ENCODE peak calls at places on chromosomes 4 and X, in eight cellular contexts. One of them, this sample, is unnamed.

GRCh38 chr4:32775049-32775448 is 2054.9 kb downstream of the PCDH7 start:
- DNase-seq in small intestine: no peak
- DNase-seq in IMR-90: no peak
- DNase-seq in GM23248: no peak
- DNase-seq in sigmoid colon: no peak
- DNase-seq in CD4-positive, CD25-positive, alpha-beta regulatory T cell: no peak
- DNase-seq in CD8-positive, alpha-beta T cell: no peak
- DNase-seq in breast epithelium: no peak
- DNase-seq in this sample: no peak

GRCh38 chrX:19739683-19740082 is 147.7 kb downstream of the SH3KBP1 start:
- DNase-seq in small intestine: peak; percentile 63
- DNase-seq in IMR-90: peak; percentile 73
- DNase-seq in CD8-positive, alpha-beta T cell: peak; percentile 10
- DNase-seq in GM23248: peak; percentile 82
- DNase-seq in CD4-positive, CD25-positive, alpha-beta regulatory T cell: peak; percentile 51
- DNase-seq in sigmoid colon: peak; percentile 75
- DNase-seq in breast epithelium: no peak
- DNase-seq in this sample: peak; percentile 33

GRCh38 chr4:73221734-73222133 is 36.9 kb downstream of the ANKRD17 start:
- DNase-seq in breast epithelium: no peak
- DNase-seq in small intestine: no peak
- DNase-seq in GM23248: peak; percentile 19
- DNase-seq in sigmoid colon: no peak
- DNase-seq in IMR-90: no peak
- DNase-seq in CD8-positive, alpha-beta T cell: no peak
- DNase-seq in CD4-positive, CD25-positive, alpha-beta regulatory T cell: no peak
- DNase-seq in this sample: no peak

GRCh38 chr4:173405840-173406606 is 7.1 kb upstream of the SCRG1 start:
- DNase-seq in CD4-positive, CD25-positive, alpha-beta regulatory T cell: no peak
- DNase-seq in sigmoid colon: no peak
- DNase-seq in GM23248: no peak
- DNase-seq in IMR-90: no peak
- DNase-seq in breast epithelium: no peak
- DNase-seq in CD8-positive, alpha-beta T cell: no peak
- DNase-seq in small intestine: no peak
- DNase-seq in this sample: no peak

GRCh38 chr4:169080970-169081369 is 70.9 kb upstream of the CBR4 start:
- DNase-seq in CD8-positive, alpha-beta T cell: no peak
- DNase-seq in IMR-90: peak; percentile 57
- DNase-seq in breast epithelium: no peak
- DNase-seq in GM23248: no peak
- DNase-seq in small intestine: no peak
- DNase-seq in CD4-positive, CD25-positive, alpha-beta regulatory T cell: no peak
- DNase-seq in sigmoid colon: peak; percentile 61
- DNase-seq in this sample: no peak

GRCh38 chr4:38092701-38093100 is 132.5 kb downstream of the PTTG2 start:
- DNase-seq in CD4-positive, CD25-positive, alpha-beta regulatory T cell: no peak
- DNase-seq in GM23248: peak; percentile 71
- DNase-seq in small intestine: no peak
- DNase-seq in IMR-90: peak; percentile 79
- DNase-seq in CD8-positive, alpha-beta T cell: no peak
- DNase-seq in sigmoid colon: no peak
- DNase-seq in breast epithelium: no peak
- DNase-seq in this sample: no peak

GRCh38 chrX:2811271-2811670 is 17.5 kb upstream of the GYG2 start:
- DNase-seq in IMR-90: no peak
- DNase-seq in small intestine: no peak
- DNase-seq in CD4-positive, CD25-positive, alpha-beta regulatory T cell: no peak
- DNase-seq in GM23248: peak; percentile 37
- DNase-seq in sigmoid colon: no peak
- DNase-seq in CD8-positive, alpha-beta T cell: no peak
- DNase-seq in breast epithelium: no peak
- DNase-seq in this sample: no peak

GRCh38 chr4:42676066-42676951 is 19.4 kb upstream of the ATP8A1 start:
- DNase-seq in GM23248: no peak
- DNase-seq in small intestine: no peak
- DNase-seq in breast epithelium: no peak
- DNase-seq in CD4-positive, CD25-positive, alpha-beta regulatory T cell: no peak
- DNase-seq in sigmoid colon: no peak
- DNase-seq in IMR-90: no peak
- DNase-seq in CD8-positive, alpha-beta T cell: no peak
- DNase-seq in this sample: no peak

GRCh38 chrX:119399772-119400101 is 601 bp downstream of the SLC25A43 start:
- DNase-seq in sigmoid colon: no peak
- DNase-seq in small intestine: no peak
- DNase-seq in breast epithelium: no peak
- DNase-seq in GM23248: peak; percentile 65
- DNase-seq in CD8-positive, alpha-beta T cell: no peak
- DNase-seq in IMR-90: no peak
- DNase-seq in CD4-positive, CD25-positive, alpha-beta regulatory T cell: no peak
- DNase-seq in this sample: no peak

DNA sequence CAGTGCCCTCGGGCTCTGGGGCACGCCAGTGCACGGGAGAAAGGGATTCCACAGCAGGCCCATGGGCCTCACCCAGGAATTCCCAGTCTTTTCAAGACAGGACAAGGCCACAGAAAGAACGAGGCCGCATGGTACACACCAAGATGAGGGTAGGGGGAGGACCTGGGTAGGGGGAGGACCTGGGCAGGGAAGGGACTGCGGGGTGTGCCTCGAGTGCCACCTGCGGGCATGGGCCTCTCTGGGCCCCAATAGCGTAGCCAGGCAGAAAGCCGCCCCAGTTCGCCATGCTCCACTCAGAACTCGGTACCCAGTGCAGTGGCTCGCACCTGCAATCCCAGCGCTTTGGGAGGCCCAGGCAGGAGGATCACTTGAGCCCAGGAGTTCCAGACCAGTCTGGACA is 14.0 kb upstream of the DUSP9 start:
- DNase-seq in breast epithelium: no peak
- DNase-seq in small intestine: no peak
- DNase-seq in IMR-90: no peak
- DNase-seq in GM23248: no peak
- DNase-seq in CD8-positive, alpha-beta T cell: no peak
- DNase-seq in sigmoid colon: peak; percentile 36
- DNase-seq in CD4-positive, CD25-positive, alpha-beta regulatory T cell: no peak
- DNase-seq in this sample: no peak
- H3K27ac ChIP-seq in breast epithelium: no peak overlapping the region
- H3K27ac ChIP-seq in small intestine: no peak overlapping the region
- H3K27ac ChIP-seq in IMR-90: no peak overlapping the region
- H3K27ac ChIP-seq in GM23248: no peak overlapping the region
- H3K27ac ChIP-seq in CD8-positive, alpha-beta T cell: no peak overlapping the region
- H3K27ac ChIP-seq in sigmoid colon: no peak overlapping the region
- H3K27ac ChIP-seq in CD4-positive, CD25-positive, alpha-beta regulatory T cell: no peak overlapping the region
- H3K27ac ChIP-seq in this sample: no peak overlapping the region

DNA sequence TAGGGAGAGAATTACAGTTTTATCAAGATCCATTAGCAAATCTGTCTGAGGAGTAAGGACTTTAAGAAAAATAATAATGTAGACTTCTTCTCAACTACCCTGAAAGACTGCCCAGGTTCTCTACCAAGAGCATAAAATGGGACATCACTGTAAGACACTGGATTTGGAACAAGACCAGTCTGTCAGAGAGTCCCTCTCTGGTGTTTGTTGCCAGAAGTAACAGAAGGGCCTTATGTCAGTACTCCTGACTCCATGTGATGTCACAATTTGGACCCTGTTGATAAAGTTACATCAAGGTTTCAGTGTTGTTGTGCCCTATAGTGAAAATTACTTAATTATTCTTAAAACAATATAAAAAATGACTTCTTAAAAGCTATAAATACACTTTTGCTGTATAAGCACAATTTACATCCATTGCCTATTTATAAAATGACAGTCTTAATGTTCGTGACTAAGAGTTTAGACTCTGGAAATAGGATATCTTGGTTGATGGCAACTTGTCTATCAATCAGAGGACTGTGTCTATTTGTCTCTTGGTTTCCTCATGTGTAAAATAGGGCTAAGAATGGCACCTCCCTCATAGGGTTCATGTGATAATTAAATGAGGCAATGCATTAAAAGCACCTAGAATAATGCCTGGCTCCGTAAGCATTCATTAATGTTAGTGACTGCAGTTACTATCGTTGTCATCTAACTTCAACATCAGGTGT is 57.8 kb downstream of the RS1 start:
- DNase-seq in CD4-positive, CD25-positive, alpha-beta regulatory T cell: no peak
- DNase-seq in breast epithelium: no peak
- DNase-seq in CD8-positive, alpha-beta T cell: no peak
- DNase-seq in sigmoid colon: no peak
- DNase-seq in small intestine: no peak
- DNase-seq in GM23248: no peak
- DNase-seq in IMR-90: no peak
- DNase-seq in this sample: no peak
- H3K27me3 ChIP-seq in CD4-positive, CD25-positive, alpha-beta regulatory T cell: no peaks in the 10 kb centered on the region
- H3K27me3 ChIP-seq in breast epithelium: no peaks in the 10 kb centered on the region
- H3K27me3 ChIP-seq in CD8-positive, alpha-beta T cell: no peaks in the 10 kb centered on the region
- H3K27me3 ChIP-seq in sigmoid colon: no peaks in the 10 kb centered on the region
- H3K27me3 ChIP-seq in small intestine: no peaks in the 10 kb centered on the region
- H3K27me3 ChIP-seq in GM23248: no peaks in the 10 kb centered on the region
- H3K27me3 ChIP-seq in IMR-90: no peaks in the 10 kb centered on the region
- H3K27me3 ChIP-seq in this sample: no peaks in the 10 kb centered on the region

DNA sequence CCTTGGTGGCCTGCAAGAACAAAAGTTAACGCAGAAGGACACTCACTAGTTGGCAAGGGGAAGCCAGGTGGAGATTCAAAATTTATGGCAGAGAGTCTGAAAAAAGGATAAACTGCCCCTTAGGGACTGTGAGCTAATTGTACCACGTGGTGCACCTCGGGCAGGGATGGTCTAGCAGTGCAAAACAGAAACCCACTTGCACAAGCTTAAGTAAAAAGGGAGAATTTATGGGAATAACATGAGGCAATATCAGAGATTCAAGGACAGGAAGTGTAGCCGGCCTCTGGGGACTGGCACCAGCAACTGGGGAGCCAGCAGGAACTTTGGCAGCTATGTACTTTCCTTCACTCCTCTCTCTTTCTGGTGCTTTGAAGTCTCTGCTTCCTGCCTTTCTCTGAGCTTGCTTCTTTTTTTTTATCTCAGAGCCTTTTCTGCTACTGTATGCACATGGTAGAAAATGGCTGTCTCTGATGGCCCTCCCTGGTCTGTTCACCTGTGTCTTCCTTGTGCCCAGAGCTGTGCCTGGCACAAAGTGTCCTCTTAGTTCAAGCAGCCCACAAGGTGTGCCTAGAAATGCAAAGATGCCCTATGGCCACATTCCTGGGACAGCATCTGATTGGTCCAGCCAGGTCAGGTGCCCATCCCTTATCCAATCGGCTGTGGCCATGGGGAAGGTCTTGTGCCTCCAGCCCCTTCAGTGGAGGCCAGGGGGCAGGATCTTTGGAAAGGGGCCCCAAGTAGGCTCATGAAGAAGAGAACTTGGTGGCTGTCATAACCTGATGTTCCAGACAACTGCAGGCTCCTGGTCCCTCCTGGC is 114.8 kb upstream of the ATP6AP2 start:
- DNase-seq in IMR-90: no peak
- DNase-seq in small intestine: no peak
- DNase-seq in sigmoid colon: no peak
- DNase-seq in breast epithelium: no peak
- DNase-seq in GM23248: no peak
- DNase-seq in CD8-positive, alpha-beta T cell: no peak
- DNase-seq in CD4-positive, CD25-positive, alpha-beta regulatory T cell: no peak
- DNase-seq in this sample: no peak
- H3K27ac ChIP-seq in IMR-90: no peak overlapping the region
- H3K27ac ChIP-seq in small intestine: no peak overlapping the region
- H3K27ac ChIP-seq in sigmoid colon: no peak overlapping the region
- H3K27ac ChIP-seq in breast epithelium: peak overlapping the region; percentile 66
- H3K27ac ChIP-seq in GM23248: no peak overlapping the region
- H3K27ac ChIP-seq in CD8-positive, alpha-beta T cell: no peak overlapping the region
- H3K27ac ChIP-seq in CD4-positive, CD25-positive, alpha-beta regulatory T cell: no peak overlapping the region
- H3K27ac ChIP-seq in this sample: no peak overlapping the region

DNA sequence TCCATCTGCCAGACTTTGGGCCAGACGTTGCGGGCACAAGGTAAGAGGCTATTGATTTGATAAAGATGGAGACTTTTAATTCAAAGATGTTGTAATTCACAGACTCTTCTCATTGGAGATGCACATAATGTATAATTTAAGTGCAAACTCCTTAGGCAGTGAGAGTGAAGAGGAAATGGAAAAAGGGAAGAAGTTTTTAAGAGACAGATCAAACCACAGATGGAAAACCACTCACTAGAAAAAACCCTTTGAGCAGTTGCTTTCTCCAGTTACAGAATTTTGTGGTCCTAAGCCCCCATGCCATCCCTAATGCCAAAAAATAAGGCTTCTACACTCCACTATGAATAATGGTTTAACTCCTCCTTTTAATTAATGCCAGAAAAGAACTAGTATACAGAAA is 977.1 kb upstream of the PRKX start:
- DNase-seq in GM23248: no peak
- DNase-seq in small intestine: no peak
- DNase-seq in sigmoid colon: no peak
- DNase-seq in CD4-positive, CD25-positive, alpha-beta regulatory T cell: no peak
- DNase-seq in breast epithelium: no peak
- DNase-seq in IMR-90: no peak
- DNase-seq in CD8-positive, alpha-beta T cell: no peak
- DNase-seq in this sample: no peak
- H3K27me3 ChIP-seq in GM23248: no peaks in the 10 kb centered on the region
- H3K27me3 ChIP-seq in small intestine: no peaks in the 10 kb centered on the region
- H3K27me3 ChIP-seq in sigmoid colon: no peaks in the 10 kb centered on the region
- H3K27me3 ChIP-seq in CD4-positive, CD25-positive, alpha-beta regulatory T cell: no peaks in the 10 kb centered on the region
- H3K27me3 ChIP-seq in breast epithelium: no peaks in the 10 kb centered on the region
- H3K27me3 ChIP-seq in IMR-90: no peaks in the 10 kb centered on the region
- H3K27me3 ChIP-seq in CD8-positive, alpha-beta T cell: no peaks in the 10 kb centered on the region
- H3K27me3 ChIP-seq in this sample: no peaks in the 10 kb centered on the region

GRCh38 chr4:88937081-88937480 is 119.9 kb downstream of the FAM13A start:
- DNase-seq in GM23248: peak; percentile 14
- DNase-seq in breast epithelium: no peak
- DNase-seq in CD4-positive, CD25-positive, alpha-beta regulatory T cell: no peak
- DNase-seq in CD8-positive, alpha-beta T cell: no peak
- DNase-seq in IMR-90: peak; percentile 65
- DNase-seq in sigmoid colon: no peak
- DNase-seq in small intestine: no peak
- DNase-seq in this sample: no peak
- H3K27ac ChIP-seq in GM23248: no peak overlapping the region
- H3K27ac ChIP-seq in breast epithelium: no peak overlapping the region
- H3K27ac ChIP-seq in CD4-positive, CD25-positive, alpha-beta regulatory T cell: no peak overlapping the region
- H3K27ac ChIP-seq in CD8-positive, alpha-beta T cell: no peak overlapping the region
- H3K27ac ChIP-seq in IMR-90: no peak overlapping the region
- H3K27ac ChIP-seq in sigmoid colon: no peak overlapping the region
- H3K27ac ChIP-seq in small intestine: no peak overlapping the region
- H3K27ac ChIP-seq in this sample: no peak overlapping the region

GRCh38 chrX:150362599-150363481 is at the start of gene MAMLD1:
- DNase-seq in small intestine: no peak
- DNase-seq in GM23248: peak; percentile 87
- DNase-seq in CD4-positive, CD25-positive, alpha-beta regulatory T cell: peak; percentile 47
- DNase-seq in breast epithelium: peak; percentile 34
- DNase-seq in IMR-90: peak; percentile 84
- DNase-seq in CD8-positive, alpha-beta T cell: peak; percentile 40
- DNase-seq in sigmoid colon: peak; percentile 86
- DNase-seq in this sample: peak; percentile 34

GRCh38 chrX:150361070-150361776 is 1.9 kb upstream of the MAMLD1 start:
- DNase-seq in CD4-positive, CD25-positive, alpha-beta regulatory T cell: peak; percentile 26
- DNase-seq in breast epithelium: no peak
- DNase-seq in IMR-90: peak; percentile 26
- DNase-seq in CD8-positive, alpha-beta T cell: no peak
- DNase-seq in small intestine: no peak
- DNase-seq in sigmoid colon: no peak
- DNase-seq in GM23248: peak; percentile 16
- DNase-seq in this sample: no peak

GRCh38 chrX:150363561-150364346 is 637 bp downstream of the MAMLD1 start:
- DNase-seq in CD4-positive, CD25-positive, alpha-beta regulatory T cell: peak; percentile 5
- DNase-seq in breast epithelium: no peak
- DNase-seq in CD8-positive, alpha-beta T cell: no peak
- DNase-seq in IMR-90: peak; percentile 29
- DNase-seq in small intestine: no peak
- DNase-seq in sigmoid colon: no peak
- DNase-seq in GM23248: peak; percentile 76
- DNase-seq in this sample: no peak

GRCh38 chrX:150360331-150360730 is 2.8 kb upstream of the MAMLD1 start:
- DNase-seq in GM23248: no peak
- DNase-seq in CD8-positive, alpha-beta T cell: no peak
- DNase-seq in CD4-positive, CD25-positive, alpha-beta regulatory T cell: no peak
- DNase-seq in small intestine: no peak
- DNase-seq in sigmoid colon: no peak
- DNase-seq in breast epithelium: no peak
- DNase-seq in IMR-90: no peak
- DNase-seq in this sample: no peak

GRCh38 chrX:150361777-150362351 is 1.3 kb upstream of the MAMLD1 start:
- DNase-seq in sigmoid colon: peak; percentile 74
- DNase-seq in breast epithelium: no peak
- DNase-seq in CD4-positive, CD25-positive, alpha-beta regulatory T cell: peak; percentile 16
- DNase-seq in CD8-positive, alpha-beta T cell: no peak
- DNase-seq in small intestine: no peak
- DNase-seq in GM23248: peak; percentile 66
- DNase-seq in IMR-90: peak; percentile 29
- DNase-seq in this sample: no peak
- H3K27me3 ChIP-seq in sigmoid colon: no peaks in the 10 kb centered on the region
- H3K27me3 ChIP-seq in breast epithelium: no peaks in the 10 kb centered on the region
- H3K27me3 ChIP-seq in CD4-positive, CD25-positive, alpha-beta regulatory T cell: peaks cover 8% of the 10 kb centered on the region
- H3K27me3 ChIP-seq in CD8-positive, alpha-beta T cell: no peaks in the 10 kb centered on the region
- H3K27me3 ChIP-seq in small intestine: no peaks in the 10 kb centered on the region
- H3K27me3 ChIP-seq in GM23248: no peaks in the 10 kb centered on the region
- H3K27me3 ChIP-seq in IMR-90: no peaks in the 10 kb centered on the region
- H3K27me3 ChIP-seq in this sample: peaks cover 4% of the 10 kb centered on the region

This sample was measured in CD4-positive, alpha-beta T cell.